ENCODE peak calls at places on chromosomes 5 and 9, in eight cellular contexts. L, B, N, C, F, O, D and G are unnamed samples.

GRCh38 chr5:16931334-16932110 is 4.6 kb downstream of the MYO10 start:
- DNase-seq in L (no peak), B (peak; percentile 90), N (no peak), C (no peak), F (no peak), O (no peak), D (no peak), G (no peak)

GRCh38 chr9:70218767-70219166 is 40.0 kb upstream of the SMC5 start:
- DNase-seq in L (no peak), B (no peak), N (no peak), C (no peak), F (no peak), O (no peak), D (no peak), G (no peak)

GRCh38 chr9:113361304-113362018 is 12.1 kb downstream of the BSPRY start:
- DNase-seq in L (no peak), B (no peak), N (no peak), C (no peak), F (no peak), O (no peak), D (no peak), G (no peak)

GRCh38 chr5:145446412-145446811 is 388.7 kb downstream of the PRELID2 start:
- DNase-seq in L (no peak), B (no peak), N (no peak), C (no peak), F (no peak), O (no peak), D (no peak), G (no peak)

GRCh38 chr9:75134495-75134894 is 46.2 kb downstream of the OSTF1 start:
- DNase-seq in L (no peak), B (no peak), N (no peak), C (no peak), F (no peak), O (no peak), D (no peak), G (no peak)

GRCh38 chr9:97808972-97809371 is 44.1 kb upstream of the FOXE1 start:
- DNase-seq in L (no peak), B (no peak), N (no peak), C (no peak), F (no peak), O (no peak), D (no peak), G (no peak)

GRCh38 chr5:121273818-121274433 is 577.8 kb upstream of the FTMT start:
- DNase-seq in L (no peak), B (no peak), N (no peak), C (no peak), F (peak; percentile 95), O (peak; percentile 24), D (no peak), G (peak; percentile 82)

GRCh38 chr5:149773245-149774095 is 43.4 kb downstream of the PPARGC1B start:
- DNase-seq in L (no peak), B (no peak), N (peak; percentile 51), C (no peak), F (no peak), O (no peak), D (no peak), G (no peak)

GRCh38 chr9:16458696-16459420 is 411.6 kb downstream of the BNC2 start:
- DNase-seq in L (no peak), B (peak; percentile 92), N (no peak), C (no peak), F (no peak), O (peak; percentile 4), D (no peak), G (no peak)

GRCh38 chr5:1443991-1444360 is 1.3 kb downstream of the SLC6A3 start:
- DNase-seq in L (no peak), B (no peak), N (no peak), C (no peak), F (no peak), O (no peak), D (no peak), G (no peak)

GRCh38 chr9:14366071-14366470 is 52.1 kb upstream of the NFIB start:
- DNase-seq in L (no peak), B (no peak), N (no peak), C (no peak), F (no peak), O (no peak), D (no peak), G (no peak)

GRCh38 chr9:108860354-108860753 is 1.7 kb upstream of the ACTL7A start:
- DNase-seq in L (no peak), B (no peak), N (no peak), C (no peak), F (no peak), O (no peak), D (no peak), G (no peak)

GRCh38 chr5:91281409-91281808 is 101.7 kb downstream of the ARRDC3 start:
- DNase-seq in L (no peak), B (no peak), N (no peak), C (no peak), F (peak; percentile 64), O (no peak), D (no peak), G (peak; percentile 46)

GRCh38 chr9:128408963-128409431 is 11.7 kb upstream of the CERCAM start:
- DNase-seq in L (peak; percentile 52), B (no peak), N (peak; percentile 73), C (no peak), F (no peak), O (no peak), D (no peak), G (no peak)

GRCh38 chr9:88280816-88281382 is 107.3 kb upstream of the SPIN1 start:
- DNase-seq in L (peak; percentile 49), B (no peak), N (no peak), C (no peak), F (peak; percentile 25), O (no peak), D (no peak), G (peak; percentile 16)

GRCh38 chr5:2738156-2738699 is 13.2 kb downstream of the IRX2 start:
- DNase-seq in L (no peak), B (no peak), N (peak; percentile 61), C (no peak), F (no peak), O (no peak), D (no peak), G (no peak)

GRCh38 chr5:95842955-95843544 is 20.5 kb upstream of the GLRX start:
- DNase-seq in L (no peak), B (no peak), N (no peak), C (no peak), F (peak; percentile 96), O (peak; percentile 72), D (peak; percentile 47), G (no peak)

GRCh38 chr5:139104577-139105271 is 93.4 kb downstream of the SIL1 start:
- DNase-seq in L (peak; percentile 15), B (peak; percentile 19), N (no peak), C (no peak), F (no peak), O (no peak), D (no peak), G (no peak)

GRCh38 chr5:746258-746761 is 38.2 kb downstream of the ZDHHC11B start:
- DNase-seq in L (no peak), B (no peak), N (peak; percentile 50), C (no peak), F (no peak), O (no peak), D (no peak), G (no peak)

GRCh38 chr9:84759300-84759750 is 89.8 kb downstream of the NTRK2 start:
- DNase-seq in L (no peak), B (no peak), N (no peak), C (no peak), F (no peak), O (no peak), D (no peak), G (no peak)

GRCh38 chr5:177362102-177362868 is 4.6 kb downstream of the RGS14 start:
- DNase-seq in L (no peak), B (no peak), N (no peak), C (peak; percentile 20), F (no peak), O (no peak), D (peak; percentile 58), G (no peak)

GRCh38 chr5:155027993-155028629 is 14.6 kb downstream of the KIF4B start:
- DNase-seq in L (no peak), B (peak; percentile 4), N (no peak), C (no peak), F (no peak), O (no peak), D (no peak), G (peak; percentile 15)

GRCh38 chr5:902129-902916 is 9.6 kb downstream of the TRIP13 start:
- DNase-seq in L (no peak), B (no peak), N (no peak), C (no peak), F (no peak), O (no peak), D (no peak), G (no peak)

GRCh38 chr5:123717139-123717538 is 205.2 kb downstream of the CSNK1G3 start:
- DNase-seq in L (no peak), B (no peak), N (no peak), C (no peak), F (peak; percentile 35), O (no peak), D (no peak), G (no peak)

GRCh38 chr5:82694886-82695285 is 382.3 kb downstream of the TMEM167A start:
- DNase-seq in L (no peak), B (no peak), N (no peak), C (no peak), F (no peak), O (no peak), D (no peak), G (no peak)

GRCh38 chr5:169827769-169828168 is 152.5 kb downstream of the INSYN2B start:
- DNase-seq in L (no peak), B (no peak), N (no peak), C (no peak), F (no peak), O (no peak), D (no peak), G (no peak)

GRCh38 chr5:149141957-149142851 is 911 bp downstream of the ABLIM3 start:
- DNase-seq in L (no peak), B (peak; percentile 14), N (peak; percentile 46), C (no peak), F (peak; percentile 61), O (no peak), D (no peak), G (no peak)

GRCh38 chr5:132425009-132425937 is 55.8 kb downstream of the SLC22A5 start:
- DNase-seq in L (no peak), B (no peak), N (no peak), C (peak; percentile 50), F (peak; percentile 63), O (no peak), D (peak; percentile 65), G (no peak)

GRCh38 chr9:16925426-16925825 is 55.0 kb upstream of the BNC2 start:
- DNase-seq in L (no peak), B (no peak), N (no peak), C (no peak), F (no peak), O (no peak), D (no peak), G (no peak)

GRCh38 chr5:150132740-150133139 is 22.9 kb downstream of the PDGFRB start:
- DNase-seq in L (no peak), B (no peak), N (peak; percentile 75), C (no peak), F (no peak), O (no peak), D (no peak), G (no peak)

GRCh38 chr5:135657536-135658307 is 78.9 kb upstream of the CXCL14 start:
- DNase-seq in L (no peak), B (no peak), N (no peak), C (no peak), F (no peak), O (no peak), D (no peak), G (no peak)